ENCODE peak calls at places on chromosomes 4 and X, in six cellular contexts. One of them, this sample, is unnamed.

GRCh38 chr4:169243808-169244207 is 26.9 kb downstream of the SH3RF1 start:
- DNase-seq in IMR-90: peak; percentile 61
- DNase-seq in uterus: no peak
- DNase-seq in esophagus squamous epithelium: no peak
- DNase-seq in suprapubic skin: no peak
- DNase-seq in adrenal gland: no peak
- DNase-seq in this sample: no peak

GRCh38 chr4:97819314-97819713 is 324.0 kb downstream of the STPG2 start:
- DNase-seq in IMR-90: no peak
- DNase-seq in uterus: no peak
- DNase-seq in esophagus squamous epithelium: no peak
- DNase-seq in suprapubic skin: no peak
- DNase-seq in adrenal gland: no peak
- DNase-seq in this sample: no peak

GRCh38 chr4:141131738-141132688 is 1.3 kb downstream of the RNF150 start:
- DNase-seq in IMR-90: peak; percentile 20
- DNase-seq in uterus: peak; percentile 30
- DNase-seq in esophagus squamous epithelium: no peak
- DNase-seq in suprapubic skin: peak; percentile 53
- DNase-seq in adrenal gland: peak; percentile 54
- DNase-seq in this sample: peak; percentile 10

GRCh38 chr4:102343964-102344519 is 1.2 kb downstream of the SLC39A8 start:
- DNase-seq in IMR-90: peak; percentile 8
- DNase-seq in uterus: peak; percentile 31
- DNase-seq in esophagus squamous epithelium: no peak
- DNase-seq in suprapubic skin: no peak
- DNase-seq in adrenal gland: no peak
- DNase-seq in this sample: no peak

GRCh38 chrX:17464196-17464595 is 89.2 kb downstream of the NHS start:
- DNase-seq in IMR-90: peak; percentile 50
- DNase-seq in uterus: no peak
- DNase-seq in esophagus squamous epithelium: no peak
- DNase-seq in suprapubic skin: no peak
- DNase-seq in adrenal gland: no peak
- DNase-seq in this sample: no peak

GRCh38 chr4:3237711-3238560 is 11.0 kb upstream of the MSANTD1 start:
- DNase-seq in IMR-90: no peak
- DNase-seq in uterus: no peak
- DNase-seq in esophagus squamous epithelium: no peak
- DNase-seq in suprapubic skin: no peak
- DNase-seq in adrenal gland: no peak
- DNase-seq in this sample: no peak

GRCh38 chrX:12149670-12150407 is 11.6 kb downstream of the FRMPD4 start:
- DNase-seq in IMR-90: no peak
- DNase-seq in uterus: no peak
- DNase-seq in esophagus squamous epithelium: no peak
- DNase-seq in suprapubic skin: no peak
- DNase-seq in adrenal gland: no peak
- DNase-seq in this sample: no peak

GRCh38 chrX:101370888-101371504 is 15.0 kb downstream of the BTK start:
- DNase-seq in IMR-90: no peak
- DNase-seq in uterus: no peak
- DNase-seq in esophagus squamous epithelium: no peak
- DNase-seq in suprapubic skin: no peak
- DNase-seq in adrenal gland: no peak
- DNase-seq in this sample: no peak

GRCh38 chrX:68795741-68796140 is 33.1 kb upstream of the EFNB1 start:
- DNase-seq in IMR-90: no peak
- DNase-seq in uterus: no peak
- DNase-seq in esophagus squamous epithelium: no peak
- DNase-seq in suprapubic skin: no peak
- DNase-seq in adrenal gland: no peak
- DNase-seq in this sample: no peak

GRCh38 chr4:45471335-45471734 is 652.5 kb downstream of the GABRG1 start:
- DNase-seq in IMR-90: no peak
- DNase-seq in uterus: no peak
- DNase-seq in esophagus squamous epithelium: no peak
- DNase-seq in suprapubic skin: no peak
- DNase-seq in adrenal gland: no peak
- DNase-seq in this sample: no peak

GRCh38 chrX:17552251-17552650 is 177.3 kb downstream of the NHS start:
- DNase-seq in IMR-90: peak; percentile 55
- DNase-seq in uterus: no peak
- DNase-seq in esophagus squamous epithelium: no peak
- DNase-seq in suprapubic skin: no peak
- DNase-seq in adrenal gland: no peak
- DNase-seq in this sample: no peak

GRCh38 chrX:118216086-118216485 is 99.5 kb upstream of the KLHL13 start:
- DNase-seq in IMR-90: no peak
- DNase-seq in uterus: no peak
- DNase-seq in esophagus squamous epithelium: no peak
- DNase-seq in suprapubic skin: no peak
- DNase-seq in adrenal gland: no peak
- DNase-seq in this sample: no peak

GRCh38 chr4:147814334-147814733 is 82.4 kb downstream of the ARHGAP10 start:
- DNase-seq in IMR-90: no peak
- DNase-seq in uterus: no peak
- DNase-seq in esophagus squamous epithelium: no peak
- DNase-seq in suprapubic skin: no peak
- DNase-seq in adrenal gland: no peak
- DNase-seq in this sample: no peak

GRCh38 chr4:82905205-82905604 is 4.7 kb downstream of the THAP9 start:
- DNase-seq in IMR-90: peak; percentile 64
- DNase-seq in uterus: no peak
- DNase-seq in esophagus squamous epithelium: no peak
- DNase-seq in suprapubic skin: no peak
- DNase-seq in adrenal gland: no peak
- DNase-seq in this sample: no peak

DNA sequence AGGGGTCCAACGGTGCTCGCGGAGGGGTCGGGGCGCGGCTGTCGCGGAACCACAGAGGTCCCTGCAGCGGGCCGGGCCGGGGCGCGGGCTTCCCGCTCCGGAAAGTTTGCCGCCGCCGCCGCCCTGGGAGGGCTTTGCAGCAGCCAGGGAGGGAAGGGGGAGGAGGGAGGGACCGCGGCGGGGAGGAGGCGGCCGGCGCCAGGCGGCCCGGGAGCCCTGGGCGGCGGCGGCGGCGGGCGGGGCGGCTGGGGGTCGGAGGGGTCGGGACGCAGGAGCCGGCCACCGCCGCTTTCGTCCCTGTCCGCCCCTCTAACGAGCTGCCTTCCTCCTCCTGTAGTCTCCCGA is 375 bp downstream of the FGFR3 start:
- DNase-seq in IMR-90: no peak
- DNase-seq in uterus: no peak
- DNase-seq in esophagus squamous epithelium: no peak
- DNase-seq in suprapubic skin: no peak
- DNase-seq in adrenal gland: peak; percentile 31
- DNase-seq in this sample: peak; percentile 65
- H3K4me3 ChIP-seq in IMR-90: peak overlapping the region; percentile 65
- H3K4me3 ChIP-seq in uterus: peak overlapping the region; percentile 19
- H3K4me3 ChIP-seq in esophagus squamous epithelium: peak overlapping the region; percentile 84
- H3K4me3 ChIP-seq in suprapubic skin: peak overlapping the region; percentile 70
- H3K4me3 ChIP-seq in adrenal gland: peak overlapping the region; percentile 65
- H3K4me3 ChIP-seq in this sample: peak overlapping the region; percentile 71

GRCh38 chr4:127782275-127783025 is at the start of gene HSPA4L:
- DNase-seq in IMR-90: peak; percentile 45
- DNase-seq in uterus: peak; percentile 24
- DNase-seq in esophagus squamous epithelium: no peak
- DNase-seq in suprapubic skin: peak; percentile 78
- DNase-seq in adrenal gland: peak; percentile 79
- DNase-seq in this sample: peak; percentile 31
- TF ChIP-seq POLR2A in IMR-90: peak; percentile 54
- TF ChIP-seq POLR2A in uterus: peak; percentile 58
- TF ChIP-seq POLR2A in esophagus squamous epithelium: peak; percentile 86
- TF ChIP-seq POLR2A in suprapubic skin: peak; percentile 39
- TF ChIP-seq POLR2A in adrenal gland: peak; percentile 88
- TF ChIP-seq POLR2A in this sample: peak; percentile 79

DNA sequence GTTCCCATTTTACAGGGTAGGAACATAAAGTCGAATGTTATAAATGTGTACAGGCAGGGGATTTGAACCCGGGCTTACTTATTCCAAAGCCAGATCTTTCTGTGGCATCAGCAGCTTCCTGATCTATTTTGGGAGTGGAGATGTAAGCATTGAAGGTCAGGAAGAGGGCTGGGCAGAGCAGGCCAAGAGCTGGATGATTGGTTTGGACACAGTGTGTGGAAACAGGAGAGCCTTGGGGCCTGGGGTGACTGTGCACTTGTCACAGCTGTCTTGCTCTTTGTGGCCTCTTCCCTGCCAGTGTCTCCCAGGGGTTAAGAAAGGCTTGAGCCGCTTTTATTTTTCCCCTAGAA is 127.9 kb upstream of the ENPP6 start:
- DNase-seq in IMR-90: peak; percentile 22
- DNase-seq in uterus: no peak
- DNase-seq in esophagus squamous epithelium: no peak
- DNase-seq in suprapubic skin: no peak
- DNase-seq in adrenal gland: peak; percentile 91
- DNase-seq in this sample: no peak
- H3K4me1 ChIP-seq in IMR-90: peaks cover 26% of the 10 kb centered on the region
- H3K4me1 ChIP-seq in uterus: no peaks in the 10 kb centered on the region
- H3K4me1 ChIP-seq in esophagus squamous epithelium: peaks cover 54% of the 10 kb centered on the region
- H3K4me1 ChIP-seq in suprapubic skin: peaks cover 59% of the 10 kb centered on the region
- H3K4me1 ChIP-seq in adrenal gland: peaks cover 73% of the 10 kb centered on the region
- H3K4me1 ChIP-seq in this sample: peaks cover 38% of the 10 kb centered on the region

DNA sequence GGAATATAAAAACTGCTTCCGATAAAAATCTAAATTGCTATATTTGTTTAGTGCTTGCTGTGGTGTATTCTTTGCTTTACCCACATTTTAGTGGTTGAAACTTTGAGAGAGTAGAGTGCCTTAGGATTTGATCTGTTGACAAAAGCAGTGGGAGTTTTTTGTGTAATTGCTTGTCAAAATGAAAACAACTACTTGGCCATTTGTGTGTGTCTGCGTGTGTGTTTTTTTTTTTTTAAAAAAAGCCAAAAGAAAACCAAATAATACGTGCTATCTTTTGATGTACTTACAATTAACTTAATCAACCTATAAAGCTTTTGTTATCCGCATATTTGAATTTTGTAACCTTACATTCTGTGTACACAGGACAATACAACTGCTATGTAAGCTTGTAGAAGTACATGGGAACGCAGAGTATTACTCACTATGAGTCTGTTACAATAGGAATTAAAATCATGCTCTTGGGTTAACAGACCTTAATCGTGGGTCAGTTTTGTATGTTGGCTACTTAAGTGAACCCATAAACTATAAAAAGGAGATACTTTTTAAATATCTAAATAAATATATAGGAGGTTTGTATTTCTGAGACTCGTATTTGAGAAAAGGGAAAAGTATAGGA is 353.5 kb downstream of the ARHGAP24 start:
- DNase-seq in IMR-90: peak; percentile 56
- DNase-seq in uterus: no peak
- DNase-seq in esophagus squamous epithelium: no peak
- DNase-seq in suprapubic skin: no peak
- DNase-seq in adrenal gland: no peak
- DNase-seq in this sample: no peak
- H3K4me3 ChIP-seq in IMR-90: no peak overlapping the region
- H3K4me3 ChIP-seq in uterus: no peak overlapping the region
- H3K4me3 ChIP-seq in esophagus squamous epithelium: peak overlapping the region; percentile 25
- H3K4me3 ChIP-seq in suprapubic skin: peak overlapping the region; percentile 22
- H3K4me3 ChIP-seq in adrenal gland: no peak overlapping the region
- H3K4me3 ChIP-seq in this sample: no peak overlapping the region